ENCODE peak calls at places on chromosomes 12 and 14, in seven cellular contexts. D is BJ, Y is fibroblast of pulmonary artery, V is tibial nerve, H is GM23338, R is fibroblast of the aortic adventitia, P is IMR-90. J is an unnamed sample.
A peak's percentile ranks its signal among the peaks of the same experiment; 100 is the strongest.

GRCh38 chr12:119949145-119949544 is 39.9 kb upstream of the BICDL1 start:
- DNase-seq in D (no peak), Y (no peak), V (no peak), H (no peak), R (no peak), P (no peak), J (no peak)

GRCh38 chr12:774051-774614 is 21.8 kb downstream of the WNK1 start:
- DNase-seq in D (no peak), Y (no peak), V (no peak), H (no peak), R (peak; percentile 41), P (no peak), J (no peak)

GRCh38 chr12:129459886-129460285 is 443.9 kb downstream of the TMEM132D start:
- DNase-seq in D (no peak), Y (no peak), V (no peak), H (no peak), R (no peak), P (no peak), J (no peak)

GRCh38 chr12:52308807-52309425 is 12.3 kb downstream of the KRT83 start:
- DNase-seq in D (no peak), Y (no peak), V (no peak), H (no peak), R (no peak), P (no peak), J (no peak)

GRCh38 chr12:72318341-72318740 is 46.2 kb downstream of the TRHDE start:
- DNase-seq in D (no peak), Y (no peak), V (no peak), H (no peak), R (no peak), P (no peak), J (no peak)

GRCh38 chr14:104676694-104677505 is 12.5 kb upstream of the INF2 start:
- DNase-seq in D (no peak), Y (no peak), V (no peak), H (peak; percentile 73), R (no peak), P (no peak), J (no peak)

GRCh38 chr12:5456906-5457305 is 25.0 kb downstream of the NTF3 start:
- DNase-seq in D (peak; percentile 46), Y (peak; percentile 74), V (no peak), H (peak; percentile 19), R (peak; percentile 32), P (peak; percentile 82), J (peak; percentile 67)

GRCh38 chr14:26128931-26129674 is 468.7 kb downstream of the NOVA1 start:
- DNase-seq in D (no peak), Y (peak; percentile 73), V (no peak), H (no peak), R (peak; percentile 70), P (no peak), J (no peak)

GRCh38 chr12:125140918-125141573 is 75.8 kb downstream of the AACS start:
- DNase-seq in D (no peak), Y (peak; percentile 59), V (no peak), H (no peak), R (peak; percentile 74), P (peak; percentile 76), J (peak; percentile 46)

GRCh38 chr14:50231475-50232275 is at the start of gene SOS2:
- DNase-seq in D (no peak), Y (peak; percentile 78), V (peak; percentile 71), H (peak; percentile 94), R (peak; percentile 76), P (peak; percentile 71), J (no peak)
- TF ChIP-seq CTCF in D (no peak), Y (no peak), V (no peak), H (no peak), R (no peak), P (no peak), J (no peak)

GRCh38 chr14:49999826-50000214 is 106.9 kb downstream of the ARF6 start:
- DNase-seq in D (no peak), Y (no peak), V (no peak), H (no peak), R (no peak), P (no peak), J (no peak)
- H3K4me3 ChIP-seq in D (no peak overlapping the region), Y (no peak overlapping the region), V (no peak overlapping the region), H (no peak overlapping the region), R (peak overlapping the region; percentile 35), P (no peak overlapping the region), J (peak overlapping the region; percentile 40)

GRCh38 chr12:98439471-98440164 is 75.8 kb upstream of the TMPO start:
- DNase-seq in D (no peak), Y (peak; percentile 86), V (no peak), H (no peak), R (peak; percentile 65), P (no peak), J (no peak)
- TF ChIP-seq CTCF in D (no peak), Y (no peak), V (no peak), H (no peak), R (no peak), P (no peak), J (no peak)

GRCh38 chr14:25032092-25032784 is 17.7 kb downstream of the STXBP6 start:
- DNase-seq in D (no peak), Y (no peak), V (no peak), H (peak; percentile 65), R (no peak), P (no peak), J (no peak)
- H3K4me3 ChIP-seq in D (no peak overlapping the region), Y (no peak overlapping the region), V (no peak overlapping the region), H (no peak overlapping the region), R (no peak overlapping the region), P (no peak overlapping the region), J (no peak overlapping the region)

GRCh38 chr14:46344327-46344937 is 307.1 kb downstream of the RPL10L start:
- DNase-seq in D (no peak), Y (peak; percentile 2), V (no peak), H (peak; percentile 75), R (no peak), P (no peak), J (no peak)
- TF ChIP-seq CTCF in D (peak; percentile 54), Y (peak; percentile 16), V (peak; percentile 12), H (peak; percentile 77), R (no peak), P (peak; percentile 40), J (peak; percentile 22)

J was measured in AG04449.